ENCODE peak calls at places on chromosomes 6 and 20, in four cellular contexts. C, M, G and H are unnamed samples.
A peak's percentile ranks its signal among the peaks of the same experiment; 100 is the strongest.

GRCh38 chr6:92723390-92723931 is 695.9 kb downstream of the EPHA7 start:
- DNase-seq in M (no peak), C (no peak), G (peak; percentile 74), H (no peak)

GRCh38 chr6:122609881-122610689 is at the start of gene PKIB:
- DNase-seq in G (peak; percentile 91), C (peak; percentile 82), M (peak; percentile 86), H (peak; percentile 92)

GRCh38 chr6:142384455-142385332 is 82.9 kb downstream of the ADGRG6 start:
- DNase-seq in M (peak; percentile 81), C (peak; percentile 35), G (no peak), H (no peak)

GRCh38 chr6:106702046-106702445 is 72.7 kb downstream of the QRSL1 start:
- DNase-seq in G (no peak), C (no peak), M (no peak), H (no peak)

GRCh38 chr6:66226099-66226498 is 519.1 kb upstream of the EYS start:
- DNase-seq in C (peak; percentile 38), G (no peak), M (peak; percentile 2), H (no peak)

GRCh38 chr20:63126876-63127699 is 88.8 kb downstream of the YTHDF1 start:
- DNase-seq in C (no peak), G (no peak), M (no peak), H (no peak)

GRCh38 chr6:20706293-20707165 is 172.3 kb downstream of the CDKAL1 start:
- DNase-seq in G (no peak), C (no peak), M (peak; percentile 20), H (peak; percentile 20)

GRCh38 chr20:1702288-1702687 is 44.7 kb upstream of the SIRPG start:
- DNase-seq in M (no peak), C (no peak), G (no peak), H (no peak)

GRCh38 chr6:37653933-37654565 is 43.6 kb downstream of the MDGA1 start:
- DNase-seq in C (peak; percentile 94), M (peak; percentile 33), G (peak; percentile 79), H (peak; percentile 23)

GRCh38 chr6:88492241-88492640 is 326.1 kb upstream of the CNR1 start:
- DNase-seq in C (no peak), G (no peak), M (no peak), H (no peak)

GRCh38 chr6:88238065-88238464 is 71.9 kb upstream of the CNR1 start:
- DNase-seq in G (peak; percentile 73), M (peak; percentile 17), C (peak; percentile 19), H (peak; percentile 56)

GRCh38 chr6:11386323-11386722 is 151.2 kb upstream of the TMEM170B start:
- DNase-seq in C (no peak), M (no peak), G (no peak), H (no peak)

GRCh38 chr6:146341498-146342230 is 202.0 kb upstream of the RAB32 start:
- DNase-seq in M (no peak), G (no peak), C (no peak), H (no peak)

GRCh38 chr20:45450097-45450818 is 19.3 kb upstream of the WFDC2 start:
- DNase-seq in M (peak; percentile 80), C (peak; percentile 77), G (peak; percentile 91), H (peak; percentile 76)

GRCh38 chr6:156256161-156256560 is 521.0 kb upstream of the ARID1B start:
- DNase-seq in C (no peak), M (no peak), G (no peak), H (no peak)

GRCh38 chr6:97059473-97059872 is 134.9 kb downstream of the KLHL32 start:
- DNase-seq in C (peak; percentile 57), G (peak; percentile 55), M (peak; percentile 70), H (peak; percentile 56)

GRCh38 chr6:147154454-147154853 is 49.8 kb upstream of the STXBP5 start:
- DNase-seq in M (peak; percentile 84), C (peak; percentile 94), G (no peak), H (peak; percentile 24)

GRCh38 chr6:98839788-98840361 is 5.5 kb downstream of the POU3F2 start:
- DNase-seq in C (peak; percentile 41), M (no peak), G (peak; percentile 60), H (peak; percentile 37)

GRCh38 chr6:98842489-98843180 is 8.3 kb downstream of the POU3F2 start:
- DNase-seq in M (no peak), G (peak; percentile 81), C (no peak), H (no peak)

GRCh38 chr6:98840385-98840784 is 6.0 kb downstream of the POU3F2 start:
- DNase-seq in M (no peak), C (no peak), G (no peak), H (no peak)

GRCh38 chr6:98841589-98842488 is 7.5 kb downstream of the POU3F2 start:
- DNase-seq in C (no peak), M (no peak), G (no peak), H (no peak)

GRCh38 chr6:98841114-98841513 is 6.7 kb downstream of the POU3F2 start:
- DNase-seq in C (no peak), M (no peak), G (no peak), H (no peak)
- H4K20me1 ChIP-seq in C (no peaks in the 10 kb centered on the region), M (no peaks in the 10 kb centered on the region), G (no peaks in the 10 kb centered on the region), H (no peaks in the 10 kb centered on the region)

GRCh38 chr20:51906694-51907093 is 104.4 kb upstream of the SALL4 start:
- DNase-seq in M (no peak), C (no peak), G (no peak), H (no peak)

GRCh38 chr20:51899674-51900073 is 97.4 kb upstream of the SALL4 start:
- DNase-seq in C (no peak), M (no peak), G (peak; percentile 61), H (no peak)

GRCh38 chr20:51906049-51906448 is 103.7 kb upstream of the SALL4 start:
- DNase-seq in M (no peak), C (no peak), G (no peak), H (no peak)

GRCh38 chr20:51900443-51900842 is 98.1 kb upstream of the SALL4 start:
- DNase-seq in M (no peak), C (no peak), G (no peak), H (no peak)

DNA sequence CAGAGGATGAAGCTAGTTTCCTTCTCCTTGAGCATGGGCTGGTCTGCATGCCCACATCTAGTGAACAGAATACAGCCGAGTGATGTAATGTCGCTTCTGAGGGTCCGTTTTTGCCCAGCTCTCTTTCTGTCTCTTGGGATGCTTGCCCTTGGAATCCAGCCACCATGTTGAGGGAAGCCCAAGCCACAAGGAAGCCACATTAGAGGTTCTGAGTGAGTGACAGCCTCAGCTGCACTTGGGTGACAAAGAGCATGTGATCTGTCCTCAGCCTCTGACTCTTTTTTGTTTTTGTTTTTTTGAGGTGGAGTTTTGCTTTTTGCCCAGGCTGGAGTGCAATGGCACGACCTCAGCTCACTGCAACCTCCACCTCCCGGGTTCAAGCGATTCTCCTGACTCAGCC is 100.6 kb upstream of the SALL4 start:
- DNase-seq in M (no peak), G (no peak), C (no peak), H (no peak)
- H2AFZ ChIP-seq in M (no peak overlapping the region), G (no peak overlapping the region), C (no peak overlapping the region), H (no peak overlapping the region)

GRCh38 chr6:132506869-132507813 is 5.8 kb downstream of the STX7 start:
- DNase-seq in M (no peak), C (no peak), G (no peak), H (peak; percentile 20)
- H4K20me1 ChIP-seq in M (peaks cover 15% of the 10 kb centered on the region), C (peaks cover 9% of the 10 kb centered on the region), G (peaks cover 21% of the 10 kb centered on the region), H (peaks cover 39% of the 10 kb centered on the region)

DNA sequence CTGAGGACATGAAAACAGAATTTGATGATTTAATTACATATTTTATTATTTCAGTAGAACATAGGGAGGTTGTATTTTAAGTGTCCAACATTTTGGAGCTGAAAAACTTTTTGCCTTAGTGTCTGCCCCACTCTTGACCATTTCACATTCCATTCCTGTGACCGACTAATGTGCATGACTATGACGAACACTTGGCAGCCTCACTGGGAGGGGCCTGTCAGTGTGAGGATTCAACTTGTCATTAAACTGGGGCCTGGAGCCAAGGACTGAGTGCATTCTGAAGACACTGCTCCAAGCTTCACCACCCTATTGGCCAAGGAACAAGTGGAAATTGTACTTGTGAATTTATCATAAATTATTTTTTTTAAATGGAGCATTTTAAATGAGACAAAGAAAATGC is 661.3 kb downstream of the BCKDHB start:
- DNase-seq in G (peak; percentile 20), M (peak; percentile 93), C (peak; percentile 75), H (no peak)
- H2AFZ ChIP-seq in G (no peak overlapping the region), M (no peak overlapping the region), C (no peak overlapping the region), H (no peak overlapping the region)

GRCh38 chr20:25279403-25279802 is 31.5 kb downstream of the PYGB start:
- DNase-seq in C (peak; percentile 50), M (no peak), G (no peak), H (no peak)

GRCh38 chr20:25276533-25277050 is 28.7 kb downstream of the PYGB start:
- DNase-seq in G (no peak), C (no peak), M (no peak), H (no peak)

GRCh38 chr20:25278636-25279361 is 30.9 kb downstream of the PYGB start:
- DNase-seq in C (no peak), G (no peak), M (no peak), H (no peak)

GRCh38 chr20:25277051-25277801 is 29.3 kb downstream of the PYGB start:
- DNase-seq in M (no peak), G (no peak), C (no peak), H (no peak)

GRCh38 chr20:25277941-25278521 is 30.1 kb downstream of the PYGB start:
- DNase-seq in G (no peak), C (no peak), M (no peak), H (no peak)
- H4K20me1 ChIP-seq in G (no peaks in the 10 kb centered on the region), C (no peaks in the 10 kb centered on the region), M (no peaks in the 10 kb centered on the region), H (no peaks in the 10 kb centered on the region)

DNA sequence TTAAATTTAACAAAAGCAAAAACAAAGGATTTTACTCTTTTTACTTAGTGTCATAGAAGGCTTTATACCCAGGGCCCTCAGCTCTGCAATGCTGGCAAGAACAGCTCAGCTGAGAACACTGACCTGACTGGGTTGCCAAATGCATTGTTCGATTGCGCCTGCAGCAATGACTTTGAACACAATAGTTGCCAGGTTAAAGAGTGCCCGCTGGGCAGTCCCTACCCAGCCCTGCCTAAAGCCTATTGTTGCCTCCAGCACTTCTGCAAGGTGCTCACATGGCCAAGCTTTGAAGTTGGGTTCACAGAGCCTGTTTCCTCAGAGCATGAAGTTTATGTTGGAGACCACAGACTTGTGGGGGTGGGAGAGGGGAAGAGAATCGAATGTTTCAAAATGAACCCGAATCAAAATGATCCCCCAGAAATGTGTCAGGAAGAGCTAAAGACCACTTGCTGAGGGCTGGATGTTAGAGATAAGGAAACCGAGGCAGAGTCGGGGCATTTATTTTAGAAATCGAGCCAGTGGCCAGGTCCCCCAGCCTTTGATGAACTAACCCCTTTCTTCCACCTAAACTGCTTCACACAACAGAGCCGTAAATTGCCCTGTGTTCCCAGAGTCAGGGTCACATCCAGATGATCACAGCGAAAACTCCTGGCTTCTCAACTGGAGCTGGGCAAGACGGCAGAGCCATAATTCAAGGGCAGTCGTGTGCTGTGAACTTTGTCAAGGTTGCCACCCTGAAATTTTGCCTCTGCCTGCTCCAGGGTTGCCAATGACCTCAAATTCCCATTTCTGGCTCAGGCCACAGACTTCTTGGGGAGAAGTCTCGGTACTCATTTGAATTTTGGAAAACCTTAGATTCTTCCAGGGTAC is 55.0 kb downstream of the FOXA2 start:
- DNase-seq in C (no peak), G (no peak), M (no peak), H (no peak)
- H2AFZ ChIP-seq in C (no peak overlapping the region), G (peak overlapping the region; percentile 8), M (no peak overlapping the region), H (no peak overlapping the region)

GRCh38 chr20:48931527-48932374 is 10.2 kb downstream of the ARFGEF2 start:
- DNase-seq in M (no peak), C (no peak), G (no peak), H (no peak)
- H4K20me1 ChIP-seq in M (peaks cover 4% of the 10 kb centered on the region), C (peaks cover 46% of the 10 kb centered on the region), G (peaks cover 23% of the 10 kb centered on the region), H (peaks cover 76% of the 10 kb centered on the region)